ENCODE peak calls at places on chromosomes 4 and X, in four cellular contexts. R is HS-5, Z is ovary, T is NCI-H2171. E is an unnamed sample.

GRCh38 chrX:46500054-46500453 is 45.2 kb downstream of the ZNF674 start:
- DNase-seq in R (no peak), Z (no peak), T (no peak), E (no peak)

GRCh38 chrX:39619182-39620009 is 478.4 kb downstream of the BCOR start:
- DNase-seq in T (no peak), Z (no peak), R (no peak), E (no peak)

GRCh38 chr4:128686810-128687209 is 122.7 kb upstream of the JADE1 start:
- DNase-seq in T (no peak), Z (no peak), R (no peak), E (no peak)

GRCh38 chrX:100635989-100636320 is 651 bp downstream of the TSPAN6 start:
- DNase-seq in R (no peak), T (no peak), Z (no peak), E (no peak)

GRCh38 chr4:8238061-8238511 is 31.5 kb upstream of the HTRA3 start:
- DNase-seq in R (no peak), Z (no peak), T (peak; percentile 23), E (no peak)

GRCh38 chrX:153961292-153961691 is 10.3 kb downstream of the HCFC1 start:
- DNase-seq in T (no peak), Z (no peak), R (no peak), E (no peak)

GRCh38 chr4:137678796-137679195 is 146.5 kb upstream of the PCDH18 start:
- DNase-seq in R (no peak), T (no peak), Z (no peak), E (no peak)

GRCh38 chr4:93911671-93912070 is 83.1 kb downstream of the ATOH1 start:
- DNase-seq in Z (no peak), T (no peak), R (no peak), E (no peak)

GRCh38 chrX:123489011-123489410 is 243.8 kb downstream of the THOC2 start:
- DNase-seq in T (no peak), Z (no peak), R (no peak), E (no peak)

GRCh38 chr4:48538358-48538757 is 48.3 kb downstream of the ZAR1 start:
- DNase-seq in T (no peak), R (no peak), Z (no peak), E (no peak)

GRCh38 chr4:173478136-173478860 is 51.7 kb downstream of the HAND2 start:
- DNase-seq in Z (no peak), R (no peak), T (no peak), E (no peak)

GRCh38 chrX:129961180-129962083 is 21.0 kb upstream of the BCORL1 start:
- DNase-seq in Z (no peak), R (no peak), T (no peak), E (peak; percentile 95)

GRCh38 chr4:26782168-26782829 is 78.3 kb upstream of the STIM2 start:
- DNase-seq in T (no peak), Z (no peak), R (no peak), E (no peak)

GRCh38 chrX:30085571-30085970 is 129.8 kb upstream of the MAGEB2 start:
- DNase-seq in R (no peak), Z (no peak), T (no peak), E (no peak)

GRCh38 chr4:124872659-124873058 is 160.1 kb upstream of the ANKRD50 start:
- DNase-seq in T (no peak), Z (no peak), R (no peak), E (no peak)

GRCh38 chr4:168095776-168096443 is 3.6 kb downstream of the ANXA10 start:
- DNase-seq in T (no peak), R (no peak), Z (no peak), E (no peak)

GRCh38 chrX:2595258-2595657 is 94.5 kb upstream of the DHRSX start:
- DNase-seq in Z (no peak), R (no peak), T (no peak), E (no peak)

GRCh38 chr4:183599284-183599683 is 59.7 kb downstream of the RWDD4 start:
- DNase-seq in R (no peak), Z (no peak), T (no peak), E (no peak)

GRCh38 chrX:103503163-103503852 is 16.0 kb downstream of the RAB40A start:
- DNase-seq in R (no peak), Z (no peak), T (no peak), E (no peak)

GRCh38 chr4:22389240-22389871 is 126.5 kb downstream of the ADGRA3 start:
- DNase-seq in T (no peak), R (peak; percentile 49), Z (peak; percentile 47), E (peak; percentile 6)